ENCODE peak calls at places on chromosomes 2 and 18, in seven cellular contexts. V is Peyer's patch, D is BJ, Y is coronary artery, M is uterus, Z is cardiac fibroblast, E is heart left ventricle. I is an unnamed sample.

GRCh38 chr18:40413160-40413559 is 1541.9 kb upstream of the PIK3C3 start:
- DNase-seq in V (no peak), D (no peak), Y (no peak), M (no peak), Z (peak), E (no peak), I (no peak)

GRCh38 chr2:189265696-189266320 is 86.2 kb upstream of the COL5A2 start:
- DNase-seq in V (no peak), D (no peak), Y (no peak), M (no peak), Z (no peak), E (no peak), I (no peak)

GRCh38 chr2:234189786-234190185 is 139.3 kb downstream of the SPP2 start:
- DNase-seq in V (no peak), D (no peak), Y (no peak), M (no peak), Z (no peak), E (no peak), I (no peak)

GRCh38 chr18:32974421-32975165 is 201.8 kb upstream of the KLHL14 start:
- DNase-seq in V (no peak), D (no peak), Y (no peak), M (no peak), Z (no peak), E (no peak), I (no peak)

GRCh38 chr2:209936106-209936663 is 66.3 kb upstream of the RPE start:
- DNase-seq in V (no peak), D (no peak), Y (no peak), M (no peak), Z (no peak), E (no peak), I (no peak)

GRCh38 chr2:44801289-44801675 is 140.2 kb upstream of the SIX3 start:
- DNase-seq in V (no peak), D (no peak), Y (no peak), M (no peak), Z (no peak), E (no peak), I (no peak)

GRCh38 chr2:171515672-171516298 is 6.5 kb upstream of the CYBRD1 start:
- DNase-seq in V (no peak), D (no peak), Y (no peak), M (no peak), Z (peak), E (no peak), I (peak)

GRCh38 chr18:37450434-37451133 is 115.0 kb downstream of the CELF4 start:
- DNase-seq in V (no peak), D (no peak), Y (no peak), M (peak), Z (peak), E (peak), I (no peak)

GRCh38 chr2:62814132-62814531 is 108.6 kb downstream of the EHBP1 start:
- DNase-seq in V (no peak), D (peak), Y (no peak), M (no peak), Z (peak), E (peak), I (no peak)

GRCh38 chr18:70015127-70015526 is 67.5 kb upstream of the CD226 start:
- DNase-seq in V (no peak), D (no peak), Y (no peak), M (no peak), Z (no peak), E (peak), I (no peak)

GRCh38 chr2:3326871-3327270 is 50.7 kb downstream of the EIPR1 start:
- DNase-seq in V (no peak), D (no peak), Y (peak), M (no peak), Z (no peak), E (no peak), I (no peak)

GRCh38 chr2:45406626-45407025 is 204.4 kb downstream of the SRBD1 start:
- DNase-seq in V (no peak), D (no peak), Y (no peak), M (no peak), Z (peak), E (no peak), I (no peak)

GRCh38 chr2:75006041-75006440 is 47.6 kb downstream of the POLE4 start:
- DNase-seq in V (no peak), D (no peak), Y (no peak), M (no peak), Z (no peak), E (no peak), I (no peak)

GRCh38 chr2:1548910-1549673 is 135.8 kb downstream of the TPO start:
- DNase-seq in V (no peak), D (no peak), Y (no peak), M (no peak), Z (no peak), E (no peak), I (peak)

DNA sequence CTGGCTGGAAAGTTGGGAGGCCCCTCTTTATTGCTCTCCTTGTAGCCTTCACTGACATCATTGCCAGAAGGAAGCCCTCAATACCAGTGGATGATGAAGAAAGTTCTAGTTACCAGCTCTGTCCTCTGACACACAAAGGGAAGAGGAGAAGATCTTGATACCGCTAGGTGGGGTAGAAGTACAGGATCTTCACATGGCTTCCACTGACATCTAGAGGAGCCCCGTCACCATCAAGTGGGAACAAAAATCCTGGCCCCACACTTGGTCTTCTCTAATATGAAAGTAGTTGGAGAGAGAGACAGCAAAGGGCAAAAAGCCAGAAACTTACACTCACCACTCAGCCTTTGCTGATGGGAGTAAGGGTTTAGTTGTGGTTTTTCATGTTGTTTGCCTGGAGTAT is 12.4 kb downstream of the XIRP2 start:
- DNase-seq in V (no peak), D (no peak), Y (no peak), M (no peak), Z (peak), E (no peak), I (no peak)
- TF ChIP-seq CTCF in V (no peak), D (peak), Y (no peak), M (no peak), Z (peak), E (peak), I (no peak)

DNA sequence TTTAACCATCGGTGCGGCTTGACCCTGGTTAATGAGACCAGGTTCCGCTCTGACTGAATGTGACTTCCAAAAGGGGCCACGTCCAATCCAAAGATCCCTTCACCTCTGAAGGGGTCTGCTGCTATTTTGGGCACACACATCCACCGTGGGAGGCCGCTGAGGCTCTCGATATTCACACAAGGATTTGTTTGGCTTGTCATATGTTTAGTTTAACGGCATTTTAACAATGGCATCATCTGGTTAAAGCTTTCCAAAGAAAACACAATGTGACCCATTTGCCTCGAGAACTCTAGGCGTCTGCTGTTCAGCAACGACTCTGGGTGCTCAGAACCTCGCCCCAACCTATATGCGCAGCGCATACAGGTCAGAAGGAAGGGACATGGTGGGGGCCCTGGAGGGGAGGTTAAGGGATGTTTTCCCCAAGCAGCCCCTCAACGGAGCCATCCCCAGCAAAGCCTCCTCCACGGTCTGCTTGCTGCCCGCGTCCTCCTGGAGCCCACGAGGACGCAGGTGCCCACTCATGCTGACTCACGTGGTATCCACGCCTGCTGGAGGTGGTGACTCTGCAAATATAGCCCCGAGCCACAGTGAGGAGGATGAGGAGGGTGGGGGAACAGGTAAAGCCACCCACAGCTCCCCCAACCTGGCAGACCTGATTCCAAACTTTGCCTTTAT is 260.3 kb downstream of the HDAC4 start:
- DNase-seq in V (no peak), D (no peak), Y (no peak), M (no peak), Z (no peak), E (no peak), I (no peak)
- TF ChIP-seq CTCF in V (no peak), D (no peak), Y (no peak), M (no peak), Z (no peak), E (no peak), I (no peak)

GRCh38 chr2:217189131-217189530 is 329.3 kb upstream of the TNP1 start:
- DNase-seq in V (no peak), D (no peak), Y (no peak), M (no peak), Z (no peak), E (no peak), I (no peak)

GRCh38 chr2:217185265-217185995 is 325.6 kb upstream of the TNP1 start:
- DNase-seq in V (no peak), D (no peak), Y (no peak), M (no peak), Z (no peak), E (no peak), I (no peak)

GRCh38 chr2:217186152-217186551 is 326.3 kb upstream of the TNP1 start:
- DNase-seq in V (no peak), D (no peak), Y (no peak), M (peak), Z (no peak), E (peak), I (peak)

GRCh38 chr2:217184242-217184641 is 324.4 kb upstream of the TNP1 start:
- DNase-seq in V (no peak), D (no peak), Y (no peak), M (no peak), Z (no peak), E (no peak), I (no peak)

GRCh38 chr2:217186565-217187218 is 326.8 kb upstream of the TNP1 start:
- DNase-seq in V (no peak), D (no peak), Y (no peak), M (peak), Z (no peak), E (peak), I (peak)
- TF ChIP-seq CTCF in V (no peak), D (no peak), Y (no peak), M (no peak), Z (no peak), E (no peak), I (no peak)

DNA sequence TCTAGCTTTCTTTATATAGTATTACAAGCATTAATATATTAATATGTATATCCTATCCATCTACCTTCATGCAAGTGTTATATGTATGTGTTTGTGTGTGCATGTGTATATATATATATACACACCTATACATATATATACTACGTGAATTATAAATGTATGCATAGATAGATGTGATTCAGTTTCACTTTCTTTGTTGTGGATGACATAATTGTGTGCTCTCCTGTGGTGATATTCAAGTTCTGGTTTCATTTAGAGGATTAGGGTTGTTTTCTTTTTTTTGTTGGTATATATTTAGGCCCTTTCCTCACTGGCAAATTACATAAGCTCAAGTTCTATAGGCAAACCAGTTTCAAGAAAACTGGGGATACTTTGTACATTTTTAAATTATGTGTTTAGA is 225.7 kb upstream of the FANCL start:
- DNase-seq in V (no peak), D (no peak), Y (no peak), M (no peak), Z (no peak), E (no peak), I (no peak)
- TF ChIP-seq CTCF in V (no peak), D (no peak), Y (no peak), M (no peak), Z (no peak), E (no peak), I (no peak)

GRCh38 chr18:45328762-45329161 is 286.5 kb upstream of the SLC14A2 start:
- DNase-seq in V (no peak), D (peak), Y (no peak), M (no peak), Z (peak), E (no peak), I (no peak)
- TF ChIP-seq CTCF in V (no peak), D (no peak), Y (no peak), M (no peak), Z (no peak), E (no peak), I (no peak)

DNA sequence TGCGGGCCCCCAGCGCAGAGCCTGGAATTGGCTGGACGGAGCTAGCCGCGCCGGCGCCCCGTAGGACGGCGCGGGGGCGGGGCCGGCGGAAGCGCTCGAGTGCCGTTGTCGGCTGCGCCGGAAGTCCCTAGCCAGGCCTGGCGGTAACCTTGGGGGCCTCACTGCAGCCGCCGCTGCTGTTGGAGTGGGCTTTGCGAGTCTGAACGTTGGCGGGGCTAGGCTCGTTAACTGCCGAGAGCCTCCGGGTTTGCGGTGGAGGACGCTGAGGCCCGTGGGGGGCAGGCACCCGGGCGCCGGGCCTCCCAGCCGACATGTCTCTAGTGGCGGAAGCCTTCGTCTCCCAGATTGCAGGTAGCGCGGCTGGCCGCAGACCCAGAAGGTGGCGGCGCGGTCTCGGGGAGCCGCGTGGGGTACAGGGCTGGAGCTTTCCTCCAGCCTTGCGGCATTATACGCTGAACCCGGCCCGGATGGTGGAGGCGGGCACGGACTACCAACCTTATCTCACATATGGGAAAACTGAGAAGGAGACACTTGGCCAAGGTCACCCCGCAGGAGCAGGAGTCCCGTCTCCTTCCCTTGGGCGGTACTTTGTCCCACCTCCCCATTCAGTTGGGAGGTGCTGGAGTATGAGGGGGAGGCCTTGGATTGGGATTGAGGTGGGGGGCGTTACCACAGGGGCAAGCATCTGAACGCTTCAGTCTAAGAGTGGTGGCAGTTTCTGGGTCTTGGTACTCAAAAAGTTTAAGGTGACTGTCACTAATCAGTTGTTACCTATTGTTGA is at the start of gene MTX2:
- DNase-seq in V (peak), D (peak), Y (peak), M (peak), Z (peak), E (peak), I (peak)
- TF ChIP-seq CTCF in V (no peak), D (peak), Y (no peak), M (peak), Z (no peak), E (no peak), I (peak)

DNA sequence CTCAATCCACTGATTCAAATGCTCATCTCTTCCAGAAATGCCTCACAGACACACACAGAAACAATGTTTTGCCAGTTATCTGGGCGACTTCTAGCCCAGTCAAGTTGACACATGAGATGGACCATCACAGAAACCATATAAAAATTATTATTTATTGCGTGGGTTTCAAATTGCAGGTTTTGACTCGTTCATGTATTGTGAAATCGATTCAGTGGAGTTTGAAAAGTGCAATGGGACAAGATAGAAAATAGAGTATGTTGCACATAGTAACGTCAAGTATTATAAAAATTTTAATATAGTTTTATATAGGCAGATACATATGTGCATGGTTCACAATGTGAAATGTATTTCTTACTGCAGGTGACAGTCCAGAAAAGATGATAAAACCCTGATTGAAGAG is 100.8 kb downstream of the MRPS9 start:
- DNase-seq in V (no peak), D (no peak), Y (no peak), M (no peak), Z (no peak), E (no peak), I (no peak)
- TF ChIP-seq CTCF in V (no peak), D (no peak), Y (no peak), M (no peak), Z (no peak), E (no peak), I (no peak)

GRCh38 chr2:230323385-230324106 is 3.4 kb upstream of the SP140L start:
- DNase-seq in V (no peak), D (no peak), Y (no peak), M (no peak), Z (no peak), E (no peak), I (no peak)
- TF ChIP-seq CTCF in V (no peak), D (peak), Y (no peak), M (no peak), Z (peak), E (peak), I (no peak)

DNA sequence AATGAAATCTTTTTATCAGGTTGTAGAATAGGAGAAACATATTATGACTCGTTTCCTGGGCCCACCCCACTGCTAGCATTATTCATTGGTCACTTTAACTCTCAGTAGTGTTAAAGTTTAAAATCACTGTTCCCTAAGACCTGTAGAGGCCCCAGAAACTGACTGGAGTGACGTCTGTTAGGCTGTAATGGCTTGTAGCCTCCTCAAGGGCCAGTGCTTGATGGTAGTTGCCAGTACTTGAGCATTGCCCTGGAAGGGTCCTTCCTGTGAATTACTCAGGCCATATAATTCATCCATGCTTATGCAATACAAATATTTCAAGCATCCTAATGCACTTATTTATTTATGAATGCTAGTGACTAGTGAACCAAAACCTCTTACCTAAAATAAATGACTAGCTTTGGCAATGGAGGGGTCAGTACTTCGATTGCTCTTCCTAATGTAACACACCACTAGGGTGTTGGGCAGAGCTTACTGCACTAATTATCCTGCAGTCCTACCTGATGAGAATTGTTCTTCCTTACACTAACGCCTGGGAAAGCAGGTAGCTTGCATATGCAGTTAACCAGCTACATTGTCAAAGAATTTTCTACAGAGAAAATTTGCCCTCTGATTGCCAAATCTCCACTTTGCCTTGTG is 31.2 kb downstream of the ARHGAP25 start:
- DNase-seq in V (no peak), D (no peak), Y (no peak), M (no peak), Z (peak), E (no peak), I (no peak)
- TF ChIP-seq CTCF in V (no peak), D (no peak), Y (no peak), M (no peak), Z (peak), E (no peak), I (no peak)